ENCODE peak calls at places on chromosomes 4 and X, in seven cellular contexts. T, F, S, O, C, L and H are unnamed samples.

GRCh38 chr4:33160126-33160525 is 2440.0 kb downstream of the PCDH7 start:
- DNase-seq in T (no peak), L (peak; percentile 62), S (no peak), F (peak; percentile 0), O (no peak), C (no peak), H (peak; percentile 62)

GRCh38 chrX:48697182-48697727 is 721 bp downstream of the SUV39H1 start:
- DNase-seq in F (no peak), C (no peak), O (no peak), S (no peak), L (no peak), T (no peak), H (no peak)

GRCh38 chr4:106210021-106210420 is 106.0 kb downstream of the TBCK start:
- DNase-seq in F (no peak), O (no peak), L (no peak), T (no peak), S (no peak), C (no peak), H (no peak)

GRCh38 chr4:87174672-87175071 is 45.7 kb downstream of the KLHL8 start:
- DNase-seq in F (no peak), S (no peak), C (no peak), O (no peak), T (no peak), L (no peak), H (no peak)

GRCh38 chr4:24137963-24138601 is 248.2 kb upstream of the PPARGC1A start:
- DNase-seq in T (no peak), O (no peak), F (peak; percentile 18), C (peak; percentile 74), S (no peak), L (peak; percentile 35), H (peak; percentile 43)

GRCh38 chr4:186606593-186606992 is 51.2 kb upstream of the MTNR1A start:
- DNase-seq in L (no peak), T (no peak), C (no peak), O (no peak), F (peak; percentile 89), S (peak; percentile 27), H (no peak)

GRCh38 chr4:86587016-86587713 is 7.0 kb upstream of the PTPN13 start:
- DNase-seq in S (no peak), C (no peak), F (no peak), T (no peak), L (no peak), O (no peak), H (no peak)

GRCh38 chr4:75213480-75213879 is 280.6 kb downstream of the PARM1 start:
- DNase-seq in O (no peak), T (no peak), F (no peak), L (no peak), S (no peak), C (no peak), H (no peak)